ENCODE peak calls at places on chromosomes 7 and 10, in four cellular contexts. M, S, H and R are unnamed samples.

GRCh38 chr10:29757551-29758297 is 123.0 kb upstream of the SVIL start:
- DNase-seq in M (peak; percentile 92), S (no peak), H (no peak), R (no peak)

GRCh38 chr10:100014129-100014762 is 4.5 kb upstream of the DNMBP start:
- DNase-seq in M (no peak), S (no peak), H (peak; percentile 63), R (peak; percentile 67)

GRCh38 chr7:73667344-73668102 is at the start of gene VPS37D:
- DNase-seq in M (peak; percentile 54), S (peak; percentile 92), H (peak; percentile 90), R (peak; percentile 98)

GRCh38 chr10:26556756-26557640 is 118.9 kb downstream of the APBB1IP start:
- DNase-seq in M (peak; percentile 42), S (peak; percentile 38), H (peak; percentile 52), R (peak; percentile 55)

GRCh38 chr10:43137701-43137970 is 609 bp upstream of the CSGALNACT2 start:
- DNase-seq in M (no peak), S (peak; percentile 32), H (peak; percentile 44), R (no peak)

GRCh38 chr7:1912472-1913289 is 242.6 kb downstream of the ELFN1 start:
- DNase-seq in M (no peak), S (no peak), H (no peak), R (no peak)

GRCh38 chr7:28685660-28686417 is 272.3 kb downstream of the TRIL start:
- DNase-seq in M (peak; percentile 97), S (no peak), H (peak; percentile 47), R (peak; percentile 32)

GRCh38 chr7:134903073-134903790 is 83.1 kb upstream of the AGBL3 start:
- DNase-seq in M (no peak), S (no peak), H (no peak), R (no peak)

GRCh38 chr10:94677691-94678090 is 5.8 kb upstream of the CYP2C18 start:
- DNase-seq in M (peak; percentile 8), S (no peak), H (no peak), R (no peak)

GRCh38 chr10:94069884-94070283 is 76.2 kb downstream of the PLCE1 start:
- DNase-seq in M (no peak), S (no peak), H (no peak), R (no peak)

GRCh38 chr10:32207544-32207943 is 139.4 kb downstream of the EPC1 start:
- DNase-seq in M (peak; percentile 43), S (peak; percentile 54), H (no peak), R (peak; percentile 68)

GRCh38 chr7:20235303-20235702 is 18.1 kb upstream of the MACC1 start:
- DNase-seq in M (peak; percentile 29), S (no peak), H (no peak), R (no peak)

GRCh38 chr7:67890316-67890715 is 893.7 kb downstream of the TYW1 start:
- DNase-seq in M (no peak), S (no peak), H (no peak), R (no peak)

GRCh38 chr7:78111384-78111783 is 312.8 kb downstream of the PHTF2 start:
- DNase-seq in M (no peak), S (no peak), H (no peak), R (no peak)

GRCh38 chr10:86284355-86285105 is 82.1 kb downstream of the GRID1 start:
- DNase-seq in M (no peak), S (peak; percentile 0), H (no peak), R (no peak)

GRCh38 chr10:76309744-76310441 is 878.5 kb downstream of the LRMDA start:
- DNase-seq in M (no peak), S (no peak), H (no peak), R (no peak)

GRCh38 chr10:122114156-122114747 is 125.3 kb downstream of the TACC2 start:
- DNase-seq in M (no peak), S (no peak), H (no peak), R (no peak)

GRCh38 chr7:157208758-157209413 is 70.2 kb downstream of the UBE3C start:
- DNase-seq in M (no peak), S (no peak), H (no peak), R (no peak)

GRCh38 chr7:100568176-100568935 is 5.3 kb downstream of the SAP25 start:
- DNase-seq in M (no peak), S (no peak), H (no peak), R (no peak)

GRCh38 chr7:149867762-149868637 is 5.8 kb upstream of the ATP6V0E2 start:
- DNase-seq in M (no peak), S (no peak), H (no peak), R (no peak)

GRCh38 chr7:46153951-46154787 is 233.1 kb upstream of the IGFBP3 start:
- DNase-seq in M (peak; percentile 96), S (no peak), H (no peak), R (no peak)

GRCh38 chr7:319267-319661 is 29.3 kb downstream of the FOXL3 start:
- DNase-seq in M (no peak), S (no peak), H (no peak), R (no peak)

GRCh38 chr10:125629758-125630376 is 53.1 kb downstream of the TEX36 start:
- DNase-seq in M (peak; percentile 77), S (no peak), H (no peak), R (peak; percentile 41)

GRCh38 chr7:26616235-26616634 is 248.2 kb downstream of the SKAP2 start:
- DNase-seq in M (peak; percentile 17), S (no peak), H (no peak), R (no peak)

GRCh38 chr7:80498481-80499349 is 13.1 kb downstream of the GNAT3 start:
- DNase-seq in M (peak; percentile 96), S (no peak), H (no peak), R (no peak)

GRCh38 chr7:71563276-71563675 is 431.3 kb downstream of the GALNT17 start:
- DNase-seq in M (no peak), S (no peak), H (no peak), R (no peak)

GRCh38 chr10:46223064-46223480 is 63.7 kb upstream of the ANTXRL start:
- DNase-seq in M (no peak), S (no peak), H (peak; percentile 37), R (peak; percentile 24)

GRCh38 chr10:31707578-31708411 is 220.8 kb downstream of the ARHGAP12 start:
- DNase-seq in M (peak; percentile 59), S (no peak), H (peak; percentile 41), R (peak; percentile 80)

GRCh38 chr7:151856098-151856497 is 20.8 kb downstream of the PRKAG2 start:
- DNase-seq in M (no peak), S (no peak), H (no peak), R (no peak)
- TF ChIP-seq CTCF in M (peak; percentile 32), S (no peak), H (no peak), R (no peak)

DNA sequence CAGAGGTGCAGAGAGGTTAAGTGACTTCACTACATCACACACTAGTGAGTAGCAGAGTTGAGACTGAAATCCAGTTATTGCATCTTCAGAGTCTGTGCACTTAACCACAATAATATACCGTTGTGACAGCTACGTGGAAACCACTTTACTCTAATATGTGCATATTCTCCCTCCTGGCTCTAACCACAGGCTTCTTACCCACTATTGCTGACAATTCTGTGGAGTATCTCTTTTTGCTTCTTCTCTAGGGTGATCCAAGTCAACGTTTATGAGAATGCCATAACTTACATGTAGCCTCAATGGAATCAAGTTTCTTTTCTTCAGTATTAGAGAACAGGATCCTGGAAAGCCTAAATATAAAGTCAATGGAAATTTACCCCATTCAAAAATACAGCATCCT is 64.3 kb upstream of the MEOX2 start:
- DNase-seq in M (no peak), S (no peak), H (no peak), R (no peak)
- TF ChIP-seq CTCF in M (no peak), S (no peak), H (no peak), R (no peak)

GRCh38 chr7:106239406-106239805 is 45.4 kb downstream of the NAMPT start:
- DNase-seq in M (peak; percentile 32), S (no peak), H (no peak), R (no peak)

GRCh38 chr7:106238830-106239229 is 46.0 kb downstream of the NAMPT start:
- DNase-seq in M (no peak), S (no peak), H (no peak), R (no peak)

GRCh38 chr7:106231856-106232490 is 52.8 kb downstream of the NAMPT start:
- DNase-seq in M (no peak), S (no peak), H (no peak), R (no peak)

GRCh38 chr7:106234425-106234824 is 50.4 kb downstream of the NAMPT start:
- DNase-seq in M (no peak), S (no peak), H (no peak), R (no peak)

DNA sequence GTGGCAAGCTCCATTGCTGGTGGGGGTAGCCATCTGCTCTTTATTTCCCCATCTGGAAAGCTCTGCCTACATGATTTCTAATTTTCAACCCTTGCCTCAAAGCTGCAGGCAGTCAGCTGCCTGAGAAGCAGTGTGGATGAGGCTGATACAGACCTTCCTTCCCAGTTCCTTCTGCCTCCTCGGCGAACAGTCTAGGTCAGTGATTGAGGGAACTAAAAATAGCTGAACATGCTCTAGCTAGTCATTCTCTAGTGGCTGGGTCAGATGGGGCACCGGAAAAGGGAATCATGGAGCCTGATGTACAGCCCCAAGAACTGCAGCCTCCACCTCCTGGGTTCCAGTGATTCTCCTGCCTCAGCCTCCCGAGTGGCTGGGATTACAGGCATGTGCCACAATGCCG is 48.7 kb downstream of the NAMPT start:
- DNase-seq in M (no peak), S (no peak), H (no peak), R (no peak)
- TF ChIP-seq CTCF in M (no peak), S (no peak), H (no peak), R (no peak)

GRCh38 chr10:61669849-61670248 is 7.1 kb downstream of the CABCOCO1 start:
- DNase-seq in M (no peak), S (no peak), H (no peak), R (no peak)
- TF ChIP-seq CTCF in M (no peak), S (no peak), H (no peak), R (no peak)